ENCODE peak calls at places on chromosomes 16 and 17, in nine cellular contexts. F is activated CD4-positive, alpha-beta T cell treated with anti-CD3 and anti-CD28 coated beads, Interleukin-2, amount 50 U/mL, for 24 hours; Y is ELR; A is mammary epithelial cell; E is body of pancreas; V is heart right ventricle; H is effector memory CD8-positive, alpha-beta T cell; N is mesenchymal stem cell; X is T-helper 2 cell. O is an unnamed sample.

GRCh38 chr16:48381201-48381600 is 4.0 kb downstream of the SIAH1 start:
- DNase-seq in A (peak; percentile 13), Y (peak; percentile 29), N (peak; percentile 27), V (no peak), H (no peak), X (no peak), F (no peak), E (no peak), O (no peak)

GRCh38 chr17:79925242-79925957 is 86.2 kb upstream of the CBX4 start:
- DNase-seq in Y (peak; percentile 31), A (no peak), F (no peak), H (no peak), X (no peak), N (no peak), V (peak; percentile 58), E (peak; percentile 80), O (no peak)

GRCh38 chr16:59683709-59684108 is 949.6 kb upstream of the GOT2 start:
- DNase-seq in N (no peak), E (no peak), Y (peak; percentile 40), X (no peak), F (no peak), V (no peak), H (no peak), A (peak; percentile 53), O (no peak)

GRCh38 chr17:64491034-64491860 is 5.6 kb downstream of the POLG2 start:
- DNase-seq in A (no peak), H (peak; percentile 41), X (no peak), F (no peak), V (no peak), N (peak; percentile 52), E (peak; percentile 29), Y (peak; percentile 66), O (peak; percentile 8)

GRCh38 chr16:2967721-2968161 is 1.4 kb upstream of the PAQR4 start:
- DNase-seq in H (no peak), A (no peak), E (no peak), N (no peak), V (no peak), X (no peak), Y (no peak), F (no peak), O (no peak)

GRCh38 chr16:66890796-66891195 is 10.5 kb downstream of the PDP2 start:
- DNase-seq in F (no peak), E (no peak), X (no peak), V (no peak), Y (no peak), N (no peak), H (no peak), A (no peak), O (no peak)

GRCh38 chr17:31509095-31509804 is 117.8 kb downstream of the RAB11FIP4 start:
- DNase-seq in N (no peak), Y (no peak), H (no peak), F (no peak), A (no peak), X (no peak), V (no peak), E (no peak), O (no peak)

GRCh38 chr17:39237586-39237985 is 11.8 kb upstream of the STAC2 start:
- DNase-seq in N (no peak), V (no peak), X (no peak), Y (no peak), F (no peak), E (no peak), A (no peak), H (no peak), O (no peak)

GRCh38 chr16:47392114-47392513 is 68.7 kb downstream of the ITFG1 start:
- DNase-seq in F (no peak), N (peak; percentile 24), Y (peak; percentile 26), E (peak; percentile 6), A (peak; percentile 57), V (no peak), X (no peak), H (no peak), O (no peak)

GRCh38 chr16:74951676-74952075 is 33.2 kb downstream of the WDR59 start:
- DNase-seq in X (no peak), H (no peak), V (no peak), Y (no peak), N (no peak), F (no peak), E (no peak), A (no peak), O (no peak)

GRCh38 chr16:85438981-85439639 is 174.0 kb upstream of the GSE1 start:
- DNase-seq in Y (no peak), F (no peak), H (no peak), X (no peak), A (no peak), V (no peak), N (no peak), E (no peak), O (no peak)

GRCh38 chr17:64133546-64134215 is 3.7 kb upstream of the ERN1 start:
- DNase-seq in N (peak; percentile 74), F (no peak), E (peak; percentile 64), X (no peak), Y (peak; percentile 85), A (peak; percentile 54), H (peak; percentile 26), V (no peak), O (no peak)

GRCh38 chr17:75614006-75614405 is 19.2 kb upstream of the SMIM5 start:
- DNase-seq in V (no peak), Y (peak; percentile 32), E (no peak), H (no peak), N (no peak), X (no peak), F (no peak), A (no peak), O (no peak)

GRCh38 chr16:23071202-23072083 is 77.8 kb downstream of the USP31 start:
- DNase-seq in Y (no peak), H (no peak), E (no peak), F (no peak), X (no peak), V (no peak), N (no peak), A (peak; percentile 84), O (no peak)

GRCh38 chr16:89115216-89115949 is 21.7 kb downstream of the ACSF3 start:
- DNase-seq in N (no peak), X (peak; percentile 66), E (peak; percentile 79), F (peak; percentile 79), H (peak; percentile 74), A (peak; percentile 61), Y (no peak), V (peak; percentile 74), O (peak; percentile 94)

GRCh38 chr16:10895053-10895946 is 18.3 kb downstream of the CIITA start:
- DNase-seq in F (no peak), E (no peak), H (no peak), V (peak; percentile 68), A (peak; percentile 12), N (peak; percentile 48), Y (peak; percentile 43), X (no peak), O (no peak)

GRCh38 chr16:29804455-29805231 is 1.7 kb upstream of the MAZ start:
- DNase-seq in Y (peak; percentile 44), A (no peak), X (no peak), V (peak; percentile 64), N (peak; percentile 13), F (no peak), E (peak; percentile 68), H (no peak), O (no peak)

GRCh38 chr16:5709889-5710288 is 612.3 kb upstream of the EEF2KMT start:
- DNase-seq in N (no peak), Y (no peak), F (no peak), H (no peak), A (no peak), V (no peak), E (no peak), X (no peak), O (no peak)

GRCh38 chr16:14672403-14672971 is 21.6 kb downstream of the PLA2G10 start:
- DNase-seq in F (no peak), Y (no peak), V (no peak), H (no peak), A (no peak), X (no peak), E (peak; percentile 66), N (no peak), O (no peak)

GRCh38 chr16:49701867-49702494 is 153.9 kb downstream of the ZNF423 start:
- DNase-seq in Y (no peak), H (no peak), A (no peak), V (peak; percentile 70), X (no peak), N (peak; percentile 9), F (no peak), E (peak; percentile 33), O (no peak)

GRCh38 chr17:63525190-63525946 is 2.2 kb downstream of the KCNH6 start:
- DNase-seq in A (no peak), F (no peak), N (no peak), Y (no peak), V (no peak), E (no peak), H (no peak), X (no peak), O (no peak)

GRCh38 chr16:4847774-4848587 is 700 bp downstream of the UBN1 start:
- DNase-seq in N (peak; percentile 84), H (peak; percentile 45), F (peak; percentile 17), E (peak; percentile 78), V (peak; percentile 61), X (no peak), A (peak; percentile 62), Y (peak; percentile 74), O (peak; percentile 20)

GRCh38 chr17:75487351-75488070 is 27.8 kb downstream of the CASKIN2 start:
- DNase-seq in F (peak; percentile 19), V (peak; percentile 36), H (peak; percentile 44), E (peak; percentile 55), N (peak; percentile 4), Y (peak; percentile 23), A (no peak), X (no peak), O (peak; percentile 11)

GRCh38 chr17:44970136-44970737 is 2.1 kb upstream of the C1QL1 start:
- DNase-seq in H (no peak), N (peak; percentile 46), V (peak; percentile 45), X (no peak), E (no peak), Y (peak; percentile 43), F (no peak), A (no peak), O (no peak)

GRCh38 chr16:69542974-69543373 is 22.8 kb upstream of the NFAT5 start:
- DNase-seq in V (no peak), E (no peak), A (no peak), H (no peak), Y (no peak), F (no peak), N (no peak), X (no peak), O (no peak)

GRCh38 chr17:14360851-14361250 is 60.0 kb downstream of the HS3ST3B1 start:
- DNase-seq in H (no peak), E (no peak), V (no peak), A (no peak), N (no peak), X (no peak), Y (no peak), F (no peak), O (no peak)

GRCh38 chr16:64590516-64590915 is 531.3 kb downstream of the CDH11 start:
- DNase-seq in E (no peak), X (no peak), H (no peak), V (no peak), A (no peak), Y (peak; percentile 0), F (no peak), N (peak; percentile 7), O (no peak)

GRCh38 chr17:75828741-75829140 is 15.5 kb downstream of the UNC13D start:
- DNase-seq in V (no peak), H (no peak), X (no peak), E (no peak), Y (no peak), A (no peak), F (no peak), N (no peak), O (no peak)

GRCh38 chr16:20763461-20764232 is at the start of gene ACSM3:
- DNase-seq in X (no peak), Y (peak; percentile 78), V (no peak), F (peak; percentile 60), E (peak; percentile 95), A (peak; percentile 81), H (peak; percentile 73), N (peak; percentile 81), O (peak; percentile 47)

GRCh38 chr17:77890771-77891170 is 67.7 kb upstream of the TNRC6C start:
- DNase-seq in E (no peak), V (peak; percentile 5), A (no peak), X (no peak), H (no peak), F (no peak), Y (no peak), N (no peak), O (no peak)

GRCh38 chr17:9647014-9647413 is 1.7 kb downstream of the USP43 start:
- DNase-seq in E (no peak), A (peak; percentile 70), Y (no peak), V (no peak), X (no peak), N (peak; percentile 4), H (no peak), F (no peak), O (no peak)

O was measured in T-helper 22 cell.